ENCODE peak calls at places on chromosomes 16 and 17, in seven cellular contexts. Q is stomach; M is stimulated activated CD4-positive, alpha-beta T cell treated with anti-CD3 and anti-CD28 coated beads, Interleukin-2, amount 100 ng/mL, for 48 hours; Y is H9; C is fibroblast of gingiva; U is activated CD8-positive, alpha-beta memory T cell treated with anti-CD3 and anti-CD28 coated beads for 1 hour; L is AG10803. W is an unnamed sample.

GRCh38 chr16:52546291-52546941 is 527 bp downstream of the TOX3 start:
- DNase-seq in Q (no peak), M (no peak), Y (peak; percentile 46), C (no peak), U (no peak), L (no peak), W (no peak)

GRCh38 chr17:11618861-11619566 is 20.7 kb downstream of the DNAH9 start:
- DNase-seq in Q (peak; percentile 87), M (no peak), Y (no peak), C (no peak), U (no peak), L (no peak), W (no peak)

GRCh38 chr17:28901866-28902818 is 737 bp downstream of the DHRS13 start:
- DNase-seq in Q (peak; percentile 46), M (peak; percentile 47), Y (no peak), C (no peak), U (peak; percentile 24), L (peak; percentile 30), W (peak; percentile 31)

GRCh38 chr16:57603110-57604024 is 25.1 kb upstream of the ADGRG1 start:
- DNase-seq in Q (no peak), M (no peak), Y (no peak), C (no peak), U (no peak), L (no peak), W (no peak)

GRCh38 chr17:76585649-76586593 is at the start of gene ST6GALNAC2:
- DNase-seq in Q (peak; percentile 84), M (no peak), Y (no peak), C (peak; percentile 29), U (peak; percentile 15), L (peak; percentile 29), W (peak; percentile 73)

GRCh38 chr17:39866013-39866730 is 1.8 kb upstream of the ZPBP2 start:
- DNase-seq in Q (no peak), M (no peak), Y (no peak), C (no peak), U (no peak), L (no peak), W (no peak)

GRCh38 chr17:40187238-40187637 is 10.0 kb downstream of the RAPGEFL1 start:
- DNase-seq in Q (no peak), M (no peak), Y (no peak), C (no peak), U (no peak), L (no peak), W (no peak)

GRCh38 chr17:19799796-19800195 is 51.7 kb upstream of the ALDH3A1 start:
- DNase-seq in Q (no peak), M (no peak), Y (no peak), C (no peak), U (no peak), L (no peak), W (no peak)

GRCh38 chr17:78419970-78420820 is 41.7 kb downstream of the PGS1 start:
- DNase-seq in Q (no peak), M (no peak), Y (no peak), C (no peak), U (no peak), L (peak; percentile 65), W (no peak)

GRCh38 chr17:72743037-72743467 is 349.4 kb downstream of the SLC39A11 start:
- DNase-seq in Q (no peak), M (no peak), Y (peak; percentile 60), C (no peak), U (no peak), L (no peak), W (no peak)

GRCh38 chr17:62032480-62032879 is 32.6 kb downstream of the MED13 start:
- DNase-seq in Q (no peak), M (no peak), Y (no peak), C (no peak), U (no peak), L (no peak), W (no peak)

GRCh38 chr16:1612320-1613111 is at the start of gene CRAMP1:
- DNase-seq in Q (no peak), M (peak; percentile 19), Y (no peak), C (no peak), U (no peak), L (no peak), W (no peak)

GRCh38 chr17:15260376-15261062 is 4.6 kb downstream of the PMP22 start:
- DNase-seq in Q (peak; percentile 84), M (peak; percentile 52), Y (peak; percentile 90), C (peak; percentile 82), U (peak; percentile 20), L (peak; percentile 89), W (peak; percentile 93)

GRCh38 chr16:2839650-2840450 is 9.7 kb downstream of the ZG16B start:
- DNase-seq in Q (no peak), M (no peak), Y (no peak), C (no peak), U (no peak), L (no peak), W (no peak)

GRCh38 chr17:62045517-62045916 is 19.6 kb downstream of the MED13 start:
- DNase-seq in Q (no peak), M (no peak), Y (no peak), C (no peak), U (no peak), L (no peak), W (no peak)

GRCh38 chr17:4854181-4854681 is 21.1 kb downstream of the MINK1 start:
- DNase-seq in Q (no peak), M (no peak), Y (no peak), C (no peak), U (no peak), L (peak; percentile 43), W (no peak)

GRCh38 chr16:85767569-85767968 is 16.7 kb upstream of the C16orf74 start:
- DNase-seq in Q (no peak), M (no peak), Y (no peak), C (peak; percentile 83), U (no peak), L (peak; percentile 91), W (peak; percentile 87)

GRCh38 chr17:78376161-78376560 is 2.3 kb upstream of the PGS1 start:
- DNase-seq in Q (no peak), M (no peak), Y (no peak), C (no peak), U (no peak), L (no peak), W (no peak)

GRCh38 chr17:46193246-46193625 is at the start of gene KANSL1:
- DNase-seq in Q (peak; percentile 85), M (peak; percentile 80), Y (peak; percentile 95), C (peak; percentile 90), U (peak; percentile 83), L (peak; percentile 94), W (peak; percentile 91)

GRCh38 chr16:82384017-82384416 is 214.0 kb upstream of the MPHOSPH6 start:
- DNase-seq in Q (no peak), M (no peak), Y (no peak), C (no peak), U (no peak), L (no peak), W (peak; percentile 11)

GRCh38 chr17:81322271-81323082 is 27.4 kb upstream of the SLC38A10 start:
- DNase-seq in Q (no peak), M (peak; percentile 42), Y (no peak), C (no peak), U (no peak), L (peak; percentile 17), W (no peak)

GRCh38 chr16:27217256-27217655 is 13.9 kb downstream of the KDM8 start:
- DNase-seq in Q (no peak), M (no peak), Y (peak; percentile 64), C (peak; percentile 60), U (no peak), L (peak; percentile 30), W (peak; percentile 83)

GRCh38 chr17:77200711-77201110 is 59.9 kb downstream of the SEC14L1 start:
- DNase-seq in Q (no peak), M (no peak), Y (no peak), C (no peak), U (no peak), L (no peak), W (no peak)

GRCh38 chr17:63222655-63223054 is 223.5 kb downstream of the CYB561 start:
- DNase-seq in Q (no peak), M (peak; percentile 1), Y (no peak), C (no peak), U (no peak), L (peak; percentile 3), W (no peak)

GRCh38 chr16:15899538-15900100 is 11.2 kb upstream of the CEP20 start:
- DNase-seq in Q (peak; percentile 69), M (peak; percentile 25), Y (peak; percentile 58), C (peak; percentile 33), U (no peak), L (peak; percentile 84), W (peak; percentile 57)

W was measured in myocyte.